ENCODE peak calls at places on chromosomes 3 and 15, in five cellular contexts. U, Y, I, A and O are unnamed samples.

GRCh38 chr3:66411436-66411835 is 89.4 kb downstream of the LRIG1 start:
- DNase-seq in I (no peak), Y (no peak), A (no peak), U (no peak), O (no peak)

GRCh38 chr3:108970561-108970960 is 16.9 kb upstream of the GUCA1C start:
- DNase-seq in A (no peak), U (no peak), Y (peak), I (no peak), O (no peak)

GRCh38 chr3:38542401-38543298 is 46.5 kb downstream of the EXOG start:
- DNase-seq in A (no peak), Y (no peak), I (no peak), U (no peak), O (no peak)

GRCh38 chr3:141686477-141687280 is 51.4 kb upstream of the RNF7 start:
- DNase-seq in I (no peak), Y (no peak), A (no peak), U (peak), O (no peak)

GRCh38 chr3:104316118-104316517 is 1050.6 kb upstream of the ALCAM start:
- DNase-seq in I (no peak), A (no peak), U (no peak), Y (no peak), O (no peak)

GRCh38 chr3:147934316-147935188 is 525.4 kb downstream of the ZIC1 start:
- DNase-seq in A (no peak), I (peak), U (no peak), Y (peak), O (no peak)

GRCh38 chr3:136196401-136197158 is 445 bp upstream of the MSL2 start:
- DNase-seq in A (peak), U (peak), I (peak), Y (peak), O (peak)

GRCh38 chr15:70701891-70702568 is 61.3 kb downstream of the UACA start:
- DNase-seq in U (no peak), A (no peak), I (no peak), Y (no peak), O (peak)

GRCh38 chr3:65811050-65811766 is 227.5 kb downstream of the MAGI1 start:
- DNase-seq in U (no peak), I (no peak), Y (no peak), A (no peak), O (peak)

GRCh38 chr15:41996921-41997592 is 23.8 kb downstream of the PLA2G4E start:
- DNase-seq in A (no peak), Y (no peak), U (no peak), I (no peak), O (no peak)

GRCh38 chr15:27017168-27017809 is 46.3 kb downstream of the GABRG3 start:
- DNase-seq in Y (peak), I (peak), U (peak), A (peak), O (peak)

DNA sequence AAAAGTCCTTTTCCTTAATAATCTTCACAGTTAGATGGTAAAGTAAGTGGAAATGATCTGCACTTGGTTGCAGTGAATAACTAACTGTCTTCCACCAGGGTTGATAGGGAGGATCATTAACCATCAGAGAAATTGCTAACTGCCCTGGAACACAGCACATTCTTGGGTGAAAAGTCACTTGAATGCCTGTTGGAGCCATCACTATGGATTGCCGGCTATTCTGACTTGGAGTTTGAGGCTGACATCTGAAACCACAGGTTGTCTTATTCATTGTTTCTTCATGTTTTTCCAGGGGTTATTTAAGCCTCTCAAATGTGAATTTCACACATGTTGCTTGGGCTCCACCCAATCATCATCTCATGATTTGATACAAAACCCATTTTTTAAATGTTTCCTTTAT is 901.4 kb downstream of the MCTP2 start:
- DNase-seq in Y (no peak), I (no peak), U (no peak), A (no peak), O (no peak)
- TF ChIP-seq SUZ12 in Y (no peak), I (no peak), U (no peak), A (no peak), O (no peak)

DNA sequence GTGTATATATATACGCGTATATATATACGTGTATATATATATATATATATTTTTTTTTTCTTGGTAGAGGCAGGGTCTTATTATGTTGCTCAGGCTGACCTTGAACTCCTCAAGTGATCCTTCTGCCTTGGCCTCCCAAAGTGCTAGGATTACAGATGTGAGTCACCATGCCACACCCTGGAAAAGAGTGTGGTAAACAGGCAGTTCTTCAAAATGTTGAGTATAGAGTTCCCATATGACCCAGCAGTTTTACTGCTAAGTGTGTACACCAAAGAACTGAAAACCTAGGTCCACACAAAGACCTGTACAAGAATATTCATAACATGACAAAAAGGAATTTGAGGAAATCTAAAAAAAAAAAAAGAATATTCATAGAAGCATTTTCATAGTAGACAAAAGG is 71.8 kb upstream of the GCNT3 start:
- DNase-seq in Y (no peak), A (no peak), I (no peak), U (no peak), O (no peak)
- TF ChIP-seq SUZ12 in Y (no peak), A (no peak), I (no peak), U (no peak), O (no peak)

GRCh38 chr15:76460871-76461270 is 124.3 kb downstream of the ISL2 start:
- DNase-seq in U (no peak), I (no peak), Y (no peak), A (no peak), O (no peak)
- TF ChIP-seq SUZ12 in U (no peak), I (no peak), Y (no peak), A (no peak), O (no peak)

DNA sequence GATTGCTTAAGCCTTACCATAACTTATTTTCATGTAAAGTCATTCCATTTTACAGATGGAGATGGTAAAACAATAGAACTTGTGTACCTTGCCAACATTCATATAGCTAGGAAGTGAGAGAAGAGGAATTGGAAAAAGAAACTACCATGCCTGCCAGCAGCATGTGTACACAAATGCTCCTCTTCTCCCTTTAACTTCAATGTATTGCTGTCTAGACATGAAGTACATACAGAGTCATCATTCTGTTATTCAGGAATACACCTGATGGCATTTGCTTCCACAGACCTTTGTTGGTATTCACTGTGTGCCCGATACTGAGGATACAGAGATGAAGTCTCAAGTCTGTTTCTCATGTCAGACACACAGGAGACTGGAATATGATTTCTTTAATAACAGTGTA is 7.1 kb upstream of the TMEM207 start:
- DNase-seq in Y (no peak), I (no peak), U (no peak), A (no peak), O (no peak)
- TF ChIP-seq SUZ12 in Y (no peak), I (no peak), U (no peak), A (no peak), O (no peak)

GRCh38 chr3:193774272-193774915 is 181.4 kb downstream of the OPA1 start:
- DNase-seq in Y (no peak), A (no peak), I (no peak), U (no peak), O (no peak)
- TF ChIP-seq SUZ12 in Y (no peak), A (no peak), I (no peak), U (no peak), O (no peak)